ENCODE peak calls at places on chromosomes 6 and 20, in six cellular contexts. P is central memory CD4-positive, alpha-beta T cell; R is adipocyte; C is stimulated activated CD4-positive, alpha-beta T cell treated with anti-CD3 and anti-CD28 coated beads, Interleukin-1b, Interleukin-23, amount 100 ng/mL, for 24 hours; W is activated T-cell treated with anti-CD3 and anti-CD28 coated beads, Interleukin-2, amount 50 U/mL, for 24 hours; J is CD8-positive, alpha-beta T cell. K is an unnamed sample.

GRCh38 chr20:58818585-58819285 is 32.0 kb downstream of the GNAS-AS1 start:
- DNase-seq in P (no peak), R (peak), C (peak), W (peak), J (no peak), K (no peak)

GRCh38 chr6:36312854-36313627 is 23.6 kb downstream of the BNIP5 start:
- DNase-seq in P (no peak), R (no peak), C (no peak), W (no peak), J (no peak), K (no peak)

GRCh38 chr20:2866236-2866635 is 7.0 kb upstream of the PTPRA start:
- DNase-seq in P (no peak), R (no peak), C (no peak), W (no peak), J (no peak), K (no peak)

GRCh38 chr6:148557796-148558457 is 188.9 kb upstream of the UST start:
- DNase-seq in P (no peak), R (no peak), C (no peak), W (no peak), J (no peak), K (peak)

GRCh38 chr6:27662770-27663169 is 189.9 kb upstream of the ZNF184 start:
- DNase-seq in P (no peak), R (no peak), C (no peak), W (no peak), J (no peak), K (no peak)

GRCh38 chr6:117938324-117938995 is 31.4 kb downstream of the SLC35F1 start:
- DNase-seq in P (no peak), R (no peak), C (no peak), W (no peak), J (no peak), K (no peak)

GRCh38 chr6:33347816-33348215 is 30.3 kb upstream of the ZBTB22 start:
- DNase-seq in P (no peak), R (no peak), C (no peak), W (no peak), J (no peak), K (no peak)

GRCh38 chr20:60586417-60587105 is 628.3 kb downstream of the CDH26 start:
- DNase-seq in P (no peak), R (no peak), C (no peak), W (no peak), J (no peak), K (no peak)

GRCh38 chr20:14012671-14013070 is 17.4 kb downstream of the MACROD2 start:
- DNase-seq in P (no peak), R (no peak), C (no peak), W (no peak), J (no peak), K (no peak)

GRCh38 chr6:114282268-114282667 is 60.6 kb downstream of the HS3ST5 start:
- DNase-seq in P (no peak), R (no peak), C (no peak), W (no peak), J (no peak), K (no peak)

GRCh38 chr6:168607272-168608112 is 166.5 kb downstream of the SMOC2 start:
- DNase-seq in P (no peak), R (no peak), C (no peak), W (no peak), J (no peak), K (no peak)

GRCh38 chr20:52150440-52151258 is 40.9 kb downstream of the ZFP64 start:
- DNase-seq in P (peak), R (peak), C (no peak), W (no peak), J (no peak), K (no peak)

GRCh38 chr6:36068012-36068392 is 40.4 kb downstream of the MAPK14 start:
- DNase-seq in P (no peak), R (no peak), C (no peak), W (no peak), J (no peak), K (no peak)

GRCh38 chr6:42429042-42429574 is 22.6 kb downstream of the TRERF1 start:
- DNase-seq in P (no peak), R (no peak), C (no peak), W (no peak), J (no peak), K (no peak)

GRCh38 chr6:114068119-114068518 is 97.2 kb upstream of the HDAC2 start:
- DNase-seq in P (no peak), R (no peak), C (no peak), W (no peak), J (no peak), K (no peak)

GRCh38 chr6:35486005-35486925 is 10.6 kb downstream of the TEAD3 start:
- DNase-seq in P (no peak), R (no peak), C (no peak), W (no peak), J (no peak), K (no peak)

GRCh38 chr6:42197574-42198362 is 3.0 kb upstream of the GUCA1B start:
- DNase-seq in P (no peak), R (peak), C (no peak), W (no peak), J (no peak), K (no peak)

GRCh38 chr6:56541736-56542366 is 100.8 kb downstream of the DST start:
- DNase-seq in P (no peak), R (no peak), C (no peak), W (no peak), J (no peak), K (no peak)

GRCh38 chr6:143396497-143397228 is 53.8 kb downstream of the ADAT2 start:
- DNase-seq in P (no peak), R (no peak), C (no peak), W (no peak), J (no peak), K (no peak)

GRCh38 chr6:154932562-154933027 is 62.5 kb upstream of the TIAM2 start:
- DNase-seq in P (no peak), R (peak), C (no peak), W (no peak), J (no peak), K (no peak)

GRCh38 chr6:123316733-123317323 is 319.9 kb downstream of the TRDN start:
- DNase-seq in P (no peak), R (peak), C (no peak), W (no peak), J (no peak), K (no peak)

GRCh38 chr6:111779660-111780059 is 93.6 kb downstream of the FYN start:
- DNase-seq in P (no peak), R (no peak), C (no peak), W (no peak), J (no peak), K (no peak)

GRCh38 chr20:21102691-21103311 is 3.4 kb downstream of the LINC00237 start:
- DNase-seq in P (peak), R (peak), C (no peak), W (peak), J (no peak), K (peak)

GRCh38 chr20:63432577-63433061 is 39.8 kb downstream of the KCNQ2 start:
- DNase-seq in P (no peak), R (no peak), C (no peak), W (no peak), J (no peak), K (no peak)

GRCh38 chr6:55794136-55794812 is 81.1 kb downstream of the BMP5 start:
- DNase-seq in P (no peak), R (peak), C (no peak), W (no peak), J (no peak), K (no peak)

GRCh38 chr6:41466437-41466990 is 79.7 kb upstream of the FOXP4 start:
- DNase-seq in P (no peak), R (peak), C (no peak), W (no peak), J (no peak), K (no peak)

GRCh38 chr6:41638801-41639555 is 710 bp downstream of the MDFI start:
- DNase-seq in P (no peak), R (peak), C (no peak), W (no peak), J (no peak), K (no peak)

GRCh38 chr6:116251568-116252384 is 2.1 kb downstream of the TSPYL4 start:
- DNase-seq in P (no peak), R (peak), C (no peak), W (no peak), J (no peak), K (no peak)

GRCh38 chr6:44022671-44023352 is 104.4 kb downstream of the MRPL14 start:
- DNase-seq in P (no peak), R (no peak), C (no peak), W (no peak), J (no peak), K (no peak)

GRCh38 chr6:163940705-163941470 is 526.4 kb downstream of the QKI start:
- DNase-seq in P (no peak), R (no peak), C (no peak), W (no peak), J (no peak), K (no peak)

GRCh38 chr20:19828233-19828632 is 70.2 kb downstream of the RIN2 start:
- DNase-seq in P (peak), R (no peak), C (peak), W (no peak), J (no peak), K (peak)

GRCh38 chr6:127570739-127571389 is 6.1 kb upstream of the C6orf58 start:
- DNase-seq in P (no peak), R (peak), C (no peak), W (no peak), J (no peak), K (no peak)

K was measured in CD4-positive, alpha-beta memory T cell.